ENCODE peak calls at places on chromosome 17, in five cellular contexts. D is hepatocyte, Z is AML-193, U is NAMALWA, Y is GM13976. N is an unnamed sample.

GRCh38 chr17:32909787-32910369 is 18.1 kb upstream of the TMEM98 start:
- DNase-seq in U (peak), Z (peak), Y (peak), D (peak), N (peak)

GRCh38 chr17:1957037-1957436 is 68.1 kb downstream of the RTN4RL1 start:
- DNase-seq in U (no peak), D (no peak), Z (no peak), Y (no peak), N (no peak)

GRCh38 chr17:46979023-46979870 is at the start of gene RPRML:
- DNase-seq in Z (no peak), Y (peak), U (no peak), D (peak), N (no peak)

GRCh38 chr17:43020789-43021738 is 1.1 kb downstream of the VAT1 start:
- DNase-seq in D (peak), U (peak), Y (peak), Z (peak), N (peak)

GRCh38 chr17:17982796-17983195 is 10.1 kb downstream of the DRC3 start:
- DNase-seq in D (no peak), Z (no peak), U (no peak), Y (no peak), N (no peak)

GRCh38 chr17:55005520-55005919 is 37.0 kb downstream of the STXBP4 start:
- DNase-seq in Y (no peak), D (peak), U (peak), Z (peak), N (peak)

GRCh38 chr17:32627233-32628008 is 140.6 kb downstream of the CDK5R1 start:
- DNase-seq in Z (no peak), Y (no peak), U (no peak), D (peak), N (no peak)

GRCh38 chr17:81189670-81190530 is 23.9 kb upstream of the AATK start:
- DNase-seq in D (no peak), Y (no peak), Z (no peak), U (no peak), N (peak)

N was measured in HepG2.